ENCODE peak calls at places on chromosomes 5 and 9, in four cellular contexts. F is A549, P is SK-N-SH, A is GM12878. R is an unnamed sample.

GRCh38 chr5:155082401-155082800 is 68.8 kb downstream of the KIF4B start:
- DNase-seq in F (peak), A (no peak), P (no peak), R (no peak)

GRCh38 chr5:16539169-16539666 is 73.6 kb upstream of the ZNF622 start:
- DNase-seq in F (peak), P (no peak), A (no peak), R (peak)

GRCh38 chr9:108382267-108382666 is 473.5 kb downstream of the ACTL7B start:
- DNase-seq in A (no peak), F (no peak), P (no peak), R (no peak)

GRCh38 chr9:29773676-29774075 is 2200.4 kb upstream of the C9orf72 start:
- DNase-seq in P (no peak), A (no peak), F (no peak), R (no peak)

GRCh38 chr9:12739014-12739413 is 35.8 kb upstream of the LURAP1L start:
- DNase-seq in F (no peak), P (no peak), A (no peak), R (no peak)

GRCh38 chr9:131020388-131020787 is 11.4 kb downstream of the LAMC3 start:
- DNase-seq in A (no peak), P (no peak), F (no peak), R (no peak)

GRCh38 chr9:126301985-126302603 is 24.5 kb upstream of the MVB12B start:
- DNase-seq in A (no peak), P (peak), F (peak), R (peak)

GRCh38 chr9:135478858-135479468 is 619 bp upstream of the PPP1R26 start:
- DNase-seq in P (peak), F (peak), A (no peak), R (peak)

GRCh38 chr5:76402251-76402879 is 720 bp upstream of the IQGAP2 start:
- DNase-seq in P (peak), A (peak), F (peak), R (peak)

GRCh38 chr9:136741885-136742568 is 713 bp downstream of the LCN10 start:
- DNase-seq in A (no peak), F (no peak), P (no peak), R (no peak)

GRCh38 chr5:133234273-133234672 is 182.5 kb downstream of the HSPA4 start:
- DNase-seq in F (no peak), P (no peak), A (no peak), R (no peak)

GRCh38 chr5:157562111-157562581 is 13.4 kb downstream of the ADAM19 start:
- DNase-seq in F (no peak), P (no peak), A (no peak), R (no peak)

GRCh38 chr5:32170303-32171170 is 3.6 kb downstream of the GOLPH3 start:
- DNase-seq in F (peak), A (no peak), P (peak), R (no peak)

GRCh38 chr5:168315416-168315990 is 24.1 kb downstream of the WWC1 start:
- DNase-seq in A (no peak), P (no peak), F (no peak), R (no peak)

GRCh38 chr9:3151672-3152576 is 308.0 kb upstream of the PUM3 start:
- DNase-seq in F (no peak), P (no peak), A (no peak), R (peak)

GRCh38 chr9:125568616-125569015 is 138.4 kb downstream of the MAPKAP1 start:
- DNase-seq in A (no peak), P (no peak), F (no peak), R (no peak)

GRCh38 chr5:148687427-148687826 is 33.1 kb upstream of the HTR4 start:
- DNase-seq in P (no peak), A (no peak), F (peak), R (peak)

GRCh38 chr9:34486572-34486971 is 28.0 kb downstream of the DNAI1 start:
- DNase-seq in P (no peak), F (no peak), A (no peak), R (no peak)

GRCh38 chr5:158483202-158483870 is 616.4 kb downstream of the EBF1 start:
- DNase-seq in F (no peak), P (no peak), A (no peak), R (no peak)

GRCh38 chr5:33370135-33370472 is 70.7 kb upstream of the TARS1 start:
- DNase-seq in F (no peak), A (no peak), P (no peak), R (no peak)

GRCh38 chr5:161094411-161094810 is 242.4 kb upstream of the ATP10B start:
- DNase-seq in A (no peak), F (no peak), P (no peak), R (no peak)

GRCh38 chr9:89606049-89606481 is 1.3 kb downstream of the GADD45G start:
- DNase-seq in A (no peak), P (peak), F (peak), R (peak)

GRCh38 chr5:86228147-86228546 is 389.6 kb upstream of the COX7C start:
- DNase-seq in P (no peak), A (no peak), F (no peak), R (no peak)

GRCh38 chr9:71990466-71990865 is 69.9 kb downstream of the C9orf57 start:
- DNase-seq in P (no peak), A (no peak), F (no peak), R (no peak)

GRCh38 chr9:100739208-100739607 is 161.3 kb downstream of the CAVIN4 start:
- DNase-seq in P (no peak), F (no peak), A (no peak), R (no peak)

GRCh38 chr5:139633295-139634027 is 14.7 kb upstream of the CXXC5 start:
- DNase-seq in F (peak), P (peak), A (no peak), R (peak)

GRCh38 chr5:38751103-38751502 is 94.7 kb upstream of the OSMR start:
- DNase-seq in A (no peak), P (no peak), F (no peak), R (no peak)

GRCh38 chr9:113390192-113390960 is 10.7 kb downstream of the ALAD start:
- DNase-seq in P (peak), F (no peak), A (no peak), R (no peak)

GRCh38 chr5:151739939-151740335 is 18.5 kb downstream of the ATOX1 start:
- DNase-seq in F (peak), A (no peak), P (peak), R (no peak)

GRCh38 chr9:20980713-20981481 is 50.5 kb downstream of the HACD4 start:
- DNase-seq in A (peak), P (no peak), F (no peak), R (no peak)

GRCh38 chr5:58716713-58717112 is 133.8 kb downstream of the RAB3C start:
- DNase-seq in F (no peak), P (no peak), A (no peak), R (no peak)

GRCh38 chr5:68533571-68534051 is 318.1 kb downstream of the PIK3R1 start:
- DNase-seq in P (peak), A (no peak), F (no peak), R (no peak)

GRCh38 chr5:68529581-68529980 is 314.0 kb downstream of the PIK3R1 start:
- DNase-seq in P (no peak), F (no peak), A (no peak), R (no peak)

GRCh38 chr5:68534131-68534940 is 318.8 kb downstream of the PIK3R1 start:
- DNase-seq in A (no peak), F (no peak), P (peak), R (peak)

GRCh38 chr5:68533051-68533450 is 317.5 kb downstream of the PIK3R1 start:
- DNase-seq in P (no peak), A (no peak), F (no peak), R (no peak)

DNA sequence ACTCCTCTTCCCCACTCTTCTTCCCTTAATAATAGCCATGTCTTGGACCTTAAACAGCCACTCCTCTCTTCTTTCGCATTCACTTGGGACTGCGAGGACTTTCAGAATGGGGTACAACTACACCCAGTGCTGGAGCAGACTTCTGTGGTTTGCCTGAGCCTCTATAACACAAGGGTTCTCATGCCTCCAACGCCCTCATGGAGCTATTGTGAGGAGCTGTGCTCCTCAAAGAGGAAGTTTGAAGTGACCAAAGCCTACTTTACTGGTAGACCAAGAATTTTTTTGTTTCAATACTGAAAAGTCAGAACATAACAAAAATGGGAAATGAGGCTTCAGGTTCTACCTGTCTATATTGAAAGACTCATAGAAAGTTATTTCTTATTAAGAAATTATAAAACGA is 316.4 kb downstream of the PIK3R1 start:
- DNase-seq in F (no peak), A (no peak), P (no peak), R (no peak)
- H3K4me2 ChIP-seq in F (no peak), A (no peak), P (no peak), R (no peak)

DNA sequence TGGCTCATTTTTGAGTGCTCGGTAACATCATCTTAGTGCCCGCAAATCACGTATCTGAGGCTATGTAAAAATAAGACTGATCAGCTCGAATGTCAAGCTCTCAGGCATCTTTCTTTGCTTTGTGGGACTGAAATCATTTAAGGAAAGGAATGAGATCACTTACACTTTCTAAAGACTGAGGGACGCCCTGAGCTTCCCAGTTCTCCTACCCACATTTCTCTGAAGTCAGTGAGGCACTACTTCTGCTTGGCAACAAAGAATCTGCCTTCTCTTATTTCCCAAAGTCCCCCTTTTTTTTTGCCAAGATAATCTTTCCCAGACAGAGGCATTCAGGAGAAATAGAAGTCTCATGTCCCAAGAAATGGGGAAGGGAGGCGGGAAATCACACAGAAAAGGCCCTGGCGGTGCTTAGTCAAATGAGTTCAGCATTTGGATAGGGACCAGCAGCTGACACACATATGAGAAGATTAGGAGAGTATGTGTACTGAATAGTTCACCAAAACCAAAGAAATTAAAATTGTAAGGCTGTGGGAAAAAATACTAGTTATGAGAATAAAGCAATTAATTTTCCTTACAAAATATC is 159.6 kb downstream of the MUSK start:
- DNase-seq in P (no peak), F (no peak), A (no peak), R (no peak)
- TF ChIP-seq MAX in P (no peak), F (no peak), A (no peak), R (no peak)

GRCh38 chr5:107072967-107073366 is 597.8 kb downstream of the EFNA5 start:
- DNase-seq in A (no peak), F (no peak), P (no peak), R (no peak)

GRCh38 chr5:107072440-107072839 is 598.3 kb downstream of the EFNA5 start:
- DNase-seq in A (no peak), F (no peak), P (no peak), R (no peak)

DNA sequence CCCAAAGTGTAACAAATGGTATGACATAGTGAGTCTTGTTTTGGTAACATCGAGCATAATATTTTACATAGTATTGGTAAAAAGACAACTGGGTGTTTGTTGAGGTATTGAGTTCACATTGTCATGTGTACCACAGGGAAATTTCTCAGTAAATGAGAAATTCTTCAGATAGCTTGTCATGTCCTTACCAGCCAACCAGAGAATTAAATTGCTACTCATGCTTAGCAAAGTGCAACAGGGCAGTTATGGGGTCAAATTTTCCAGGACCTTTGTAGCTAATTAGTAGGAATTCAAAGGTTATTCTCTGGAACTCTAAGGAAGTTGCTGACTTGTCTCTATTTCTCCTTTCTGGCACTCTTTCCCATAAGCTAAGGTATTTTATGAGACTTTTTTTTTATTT is 595.7 kb downstream of the EFNA5 start:
- DNase-seq in A (no peak), F (no peak), P (no peak), R (no peak)
- H3K4me2 ChIP-seq in A (no peak), F (no peak), P (no peak), R (no peak)

GRCh38 chr9:121282309-121283071 is 14.5 kb downstream of the GSN start:
- DNase-seq in F (no peak), P (no peak), A (no peak), R (no peak)

GRCh38 chr9:121280715-121281613 is 13.0 kb downstream of the GSN start:
- DNase-seq in F (no peak), P (no peak), A (no peak), R (peak)

GRCh38 chr9:121283072-121283398 is 15.1 kb downstream of the GSN start:
- DNase-seq in P (no peak), A (no peak), F (no peak), R (no peak)

GRCh38 chr9:121279841-121280388 is 12.0 kb downstream of the GSN start:
- DNase-seq in A (no peak), F (no peak), P (no peak), R (no peak)

DNA sequence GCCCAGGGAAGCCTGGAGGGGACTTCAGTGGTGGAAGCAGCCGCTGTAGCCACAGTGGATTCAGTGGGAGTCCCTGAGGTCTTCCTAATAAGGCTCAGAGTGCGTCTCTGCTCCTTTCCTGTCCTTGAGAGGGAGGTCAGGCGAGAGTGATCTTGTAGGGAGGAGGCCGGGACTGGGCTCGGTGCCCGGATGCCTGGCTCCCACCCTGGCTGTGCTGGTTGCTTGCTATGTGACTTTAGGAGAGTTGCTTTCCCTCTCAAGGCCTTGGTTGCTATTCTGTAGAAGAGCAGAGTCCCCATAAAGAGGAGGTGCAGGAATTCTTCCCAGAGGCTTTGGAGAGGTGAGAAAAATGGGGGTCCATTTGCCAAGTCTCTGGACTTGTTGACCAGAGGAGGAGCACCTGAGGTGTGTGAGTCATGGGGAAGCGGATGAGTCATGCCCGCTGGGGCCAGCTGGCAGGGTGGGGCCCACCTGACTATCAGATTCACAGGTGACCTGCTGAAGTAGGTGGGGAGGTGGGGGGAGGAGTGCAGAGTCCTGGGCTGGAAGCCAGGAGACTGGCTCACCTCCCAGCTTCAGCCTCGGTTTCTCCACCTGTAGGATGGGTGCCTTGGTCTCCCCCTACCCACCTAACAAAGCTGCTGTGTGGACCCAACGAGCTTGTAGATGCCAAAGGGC is 13.8 kb downstream of the GSN start:
- DNase-seq in F (peak), A (no peak), P (no peak), R (peak)
- TF ChIP-seq MAX in F (no peak), A (no peak), P (no peak), R (peak)

DNA sequence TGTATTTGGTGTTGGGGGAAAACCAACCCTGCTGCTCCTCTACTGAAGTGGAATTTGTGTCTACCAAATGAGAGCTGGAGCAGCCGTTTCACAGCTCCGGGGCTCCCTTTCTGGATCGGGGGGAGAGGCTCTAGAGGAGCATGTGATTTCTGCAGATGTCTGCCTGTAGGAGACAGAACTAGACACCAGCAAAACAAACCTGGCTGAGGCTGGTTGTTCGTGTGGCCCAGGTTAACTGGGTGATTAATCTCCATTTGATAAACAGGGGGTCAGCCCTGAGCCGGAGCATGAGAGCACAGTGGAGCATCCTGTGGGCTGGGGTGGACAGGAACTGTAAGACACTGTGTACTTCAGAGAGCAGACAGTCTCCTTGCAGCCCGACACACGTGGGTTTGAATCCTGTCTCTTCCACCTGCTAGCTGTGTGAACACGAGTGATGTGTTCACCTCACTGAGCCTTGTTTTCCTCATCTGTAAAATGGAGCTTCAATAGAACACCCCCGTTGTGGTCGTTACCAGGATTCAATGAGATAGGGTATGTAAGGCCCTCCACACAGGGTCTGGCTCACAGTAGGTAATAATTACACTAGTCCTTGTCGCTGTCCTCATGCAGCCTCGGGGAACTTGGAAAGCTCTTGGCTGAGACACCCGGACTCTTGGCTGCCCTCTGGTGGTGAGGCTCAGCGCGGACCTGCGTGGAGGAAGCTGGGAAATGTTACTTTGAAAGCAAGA is 12.9 kb downstream of the CXCL14 start:
- DNase-seq in F (peak), P (peak), A (no peak), R (peak)
- H3K4me2 ChIP-seq in F (peak), P (no peak), A (no peak), R (no peak)

GRCh38 chr9:102360846-102361245 is 622.4 kb upstream of the GRIN3A start:
- DNase-seq in A (no peak), P (no peak), F (no peak), R (no peak)

DNA sequence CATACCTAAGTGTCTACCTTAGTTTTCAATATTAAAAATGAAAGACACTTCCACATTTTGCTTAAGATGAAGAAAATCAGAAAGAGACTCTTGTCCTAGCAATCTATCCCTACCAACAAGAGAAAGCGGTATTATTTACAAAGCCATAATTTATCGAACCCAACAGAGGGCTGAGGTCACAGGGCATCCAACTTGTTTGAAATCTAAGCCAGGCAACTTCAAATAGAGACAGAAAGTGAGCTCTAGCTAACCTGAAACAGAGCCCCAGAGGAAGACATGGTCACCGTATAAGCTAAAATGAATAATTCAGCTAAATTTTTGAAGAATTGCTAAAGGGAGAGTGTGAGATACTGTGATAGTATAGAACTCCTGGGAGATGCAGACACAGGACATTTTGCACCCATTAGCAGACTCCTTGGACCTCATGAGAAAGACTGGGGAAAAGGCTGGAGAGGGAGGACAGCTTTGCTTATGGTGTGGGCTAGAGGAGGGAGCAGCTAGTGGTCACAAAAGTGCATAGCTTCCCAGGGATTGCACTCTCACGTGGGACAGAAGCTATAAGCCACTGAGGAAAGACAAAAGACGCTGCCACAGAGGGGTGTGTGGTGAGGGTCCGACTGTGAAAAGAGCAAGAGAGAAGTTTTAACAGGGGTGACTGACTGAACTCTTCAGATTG is 624.2 kb upstream of the GRIN3A start:
- DNase-seq in F (no peak), P (no peak), A (no peak), R (no peak)
- TF ChIP-seq MAX in F (no peak), P (no peak), A (no peak), R (no peak)

GRCh38 chr9:16708638-16709435 is 161.6 kb downstream of the BNC2 start:
- DNase-seq in F (no peak), P (no peak), A (no peak), R (no peak)

GRCh38 chr9:16704096-16704488 is 166.4 kb downstream of the BNC2 start:
- DNase-seq in F (no peak), P (no peak), A (no peak), R (no peak)

GRCh38 chr9:16705121-16705604 is 165.3 kb downstream of the BNC2 start:
- DNase-seq in A (no peak), F (peak), P (peak), R (no peak)

GRCh38 chr9:16701347-16701746 is 169.1 kb downstream of the BNC2 start:
- DNase-seq in A (no peak), P (no peak), F (peak), R (no peak)

GRCh38 chr9:16704489-16705111 is 165.9 kb downstream of the BNC2 start:
- DNase-seq in P (peak), A (no peak), F (no peak), R (no peak)
- H3K4me2 ChIP-seq in P (peak), A (no peak), F (peak), R (no peak)